ENCODE peak calls at places on chromosomes 12 and 14, in ten cellular contexts. One of them, this sample, is unnamed.

GRCh38 chr12:130717752-130718151 is 1.7 kb upstream of the RIMBP2 start:
- DNase-seq in HFFc6: no peak
- DNase-seq in pancreas: no peak
- DNase-seq in GM12878: no peak
- DNase-seq in MCF 10A: no peak
- DNase-seq in A549: no peak
- DNase-seq in H9: peak; percentile 12
- DNase-seq in lower leg skin: no peak
- DNase-seq in GM20000: no peak
- DNase-seq in uterus: no peak
- DNase-seq in this sample: no peak

GRCh38 chr12:6699989-6700645 is 498 bp downstream of the PIANP start:
- DNase-seq in uterus: peak; percentile 34
- DNase-seq in H9: peak; percentile 65
- DNase-seq in HFFc6: no peak
- DNase-seq in lower leg skin: no peak
- DNase-seq in GM20000: peak; percentile 58
- DNase-seq in MCF 10A: no peak
- DNase-seq in pancreas: peak; percentile 69
- DNase-seq in A549: no peak
- DNase-seq in GM12878: no peak
- DNase-seq in this sample: no peak

GRCh38 chr14:100436745-100437406 is 113.7 kb downstream of the SLC25A47 start:
- DNase-seq in GM20000: no peak
- DNase-seq in GM12878: no peak
- DNase-seq in H9: no peak
- DNase-seq in lower leg skin: no peak
- DNase-seq in A549: no peak
- DNase-seq in HFFc6: no peak
- DNase-seq in pancreas: no peak
- DNase-seq in MCF 10A: no peak
- DNase-seq in uterus: no peak
- DNase-seq in this sample: no peak

GRCh38 chr12:113974006-113974405 is 7.9 kb upstream of the RBM19 start:
- DNase-seq in GM12878: no peak
- DNase-seq in GM20000: no peak
- DNase-seq in A549: no peak
- DNase-seq in HFFc6: no peak
- DNase-seq in lower leg skin: no peak
- DNase-seq in H9: no peak
- DNase-seq in uterus: no peak
- DNase-seq in MCF 10A: no peak
- DNase-seq in pancreas: no peak
- DNase-seq in this sample: no peak

GRCh38 chr12:6795088-6795487 is 5.8 kb downstream of the CD4 start:
- DNase-seq in MCF 10A: no peak
- DNase-seq in GM20000: no peak
- DNase-seq in pancreas: no peak
- DNase-seq in HFFc6: no peak
- DNase-seq in A549: no peak
- DNase-seq in GM12878: no peak
- DNase-seq in uterus: no peak
- DNase-seq in lower leg skin: no peak
- DNase-seq in H9: no peak
- DNase-seq in this sample: no peak

GRCh38 chr12:82687020-82687951 is 580 bp downstream of the TMTC2 start:
- DNase-seq in uterus: peak; percentile 33
- DNase-seq in GM20000: peak; percentile 70
- DNase-seq in pancreas: peak; percentile 79
- DNase-seq in GM12878: no peak
- DNase-seq in H9: peak; percentile 80
- DNase-seq in HFFc6: peak; percentile 2
- DNase-seq in lower leg skin: peak; percentile 38
- DNase-seq in MCF 10A: peak; percentile 71
- DNase-seq in A549: peak; percentile 54
- DNase-seq in this sample: no peak

GRCh38 chr12:8088574-8088973 is 6.5 kb downstream of the NECAP1 start:
- DNase-seq in HFFc6: no peak
- DNase-seq in GM12878: no peak
- DNase-seq in uterus: no peak
- DNase-seq in A549: no peak
- DNase-seq in pancreas: no peak
- DNase-seq in H9: no peak
- DNase-seq in lower leg skin: no peak
- DNase-seq in GM20000: peak; percentile 43
- DNase-seq in MCF 10A: no peak
- DNase-seq in this sample: no peak

GRCh38 chr12:117850048-117850447 is 118.7 kb downstream of the KSR2 start:
- DNase-seq in uterus: no peak
- DNase-seq in pancreas: no peak
- DNase-seq in A549: peak; percentile 77
- DNase-seq in MCF 10A: peak; percentile 77
- DNase-seq in GM20000: peak; percentile 54
- DNase-seq in GM12878: no peak
- DNase-seq in H9: peak; percentile 85
- DNase-seq in HFFc6: peak; percentile 38
- DNase-seq in lower leg skin: no peak
- DNase-seq in this sample: peak; percentile 29

GRCh38 chr12:87923361-87923760 is 105.8 kb downstream of the C12orf50 start:
- DNase-seq in GM12878: no peak
- DNase-seq in HFFc6: no peak
- DNase-seq in H9: no peak
- DNase-seq in lower leg skin: no peak
- DNase-seq in A549: no peak
- DNase-seq in pancreas: no peak
- DNase-seq in uterus: no peak
- DNase-seq in MCF 10A: no peak
- DNase-seq in GM20000: no peak
- DNase-seq in this sample: no peak
- TF ChIP-seq CTCF in GM12878: no peak
- TF ChIP-seq CTCF in HFFc6: no peak
- TF ChIP-seq CTCF in H9: no peak
- TF ChIP-seq CTCF in lower leg skin: no peak
- TF ChIP-seq CTCF in A549: no peak
- TF ChIP-seq CTCF in pancreas: no peak
- TF ChIP-seq CTCF in uterus: no peak
- TF ChIP-seq CTCF in MCF 10A: no peak
- TF ChIP-seq CTCF in GM20000: no peak
- TF ChIP-seq CTCF in this sample: no peak

GRCh38 chr12:14885718-14886201 is at the start of gene MGP:
- DNase-seq in GM12878: no peak
- DNase-seq in H9: no peak
- DNase-seq in A549: no peak
- DNase-seq in GM20000: no peak
- DNase-seq in pancreas: no peak
- DNase-seq in lower leg skin: peak; percentile 75
- DNase-seq in HFFc6: no peak
- DNase-seq in MCF 10A: peak; percentile 60
- DNase-seq in uterus: peak; percentile 81
- DNase-seq in this sample: peak; percentile 66

GRCh38 chr12:14886271-14886670 is 617 bp upstream of the MGP start:
- DNase-seq in pancreas: no peak
- DNase-seq in GM20000: no peak
- DNase-seq in MCF 10A: peak; percentile 11
- DNase-seq in A549: no peak
- DNase-seq in H9: no peak
- DNase-seq in uterus: no peak
- DNase-seq in HFFc6: no peak
- DNase-seq in lower leg skin: no peak
- DNase-seq in GM12878: no peak
- DNase-seq in this sample: no peak

GRCh38 chr12:14884458-14884878 is 1.2 kb downstream of the MGP start:
- DNase-seq in MCF 10A: peak; percentile 89
- DNase-seq in GM12878: peak; percentile 70
- DNase-seq in H9: no peak
- DNase-seq in uterus: peak; percentile 89
- DNase-seq in A549: no peak
- DNase-seq in HFFc6: peak; percentile 25
- DNase-seq in lower leg skin: peak; percentile 91
- DNase-seq in GM20000: peak; percentile 26
- DNase-seq in pancreas: peak; percentile 86
- DNase-seq in this sample: peak; percentile 83

GRCh38 chr12:14880890-14881453 is 4.7 kb downstream of the MGP start:
- DNase-seq in A549: no peak
- DNase-seq in H9: no peak
- DNase-seq in GM20000: no peak
- DNase-seq in lower leg skin: no peak
- DNase-seq in GM12878: no peak
- DNase-seq in uterus: no peak
- DNase-seq in pancreas: no peak
- DNase-seq in HFFc6: no peak
- DNase-seq in MCF 10A: no peak
- DNase-seq in this sample: no peak

GRCh38 chr12:14883663-14884062 is 2.0 kb downstream of the MGP start:
- DNase-seq in lower leg skin: no peak
- DNase-seq in pancreas: no peak
- DNase-seq in A549: no peak
- DNase-seq in MCF 10A: no peak
- DNase-seq in GM20000: no peak
- DNase-seq in uterus: no peak
- DNase-seq in H9: no peak
- DNase-seq in HFFc6: no peak
- DNase-seq in GM12878: no peak
- DNase-seq in this sample: no peak
- TF ChIP-seq CTCF in lower leg skin: no peak
- TF ChIP-seq CTCF in pancreas: no peak
- TF ChIP-seq CTCF in A549: no peak
- TF ChIP-seq CTCF in MCF 10A: no peak
- TF ChIP-seq CTCF in GM20000: no peak
- TF ChIP-seq CTCF in uterus: no peak
- TF ChIP-seq CTCF in H9: no peak
- TF ChIP-seq CTCF in HFFc6: no peak
- TF ChIP-seq CTCF in GM12878: no peak
- TF ChIP-seq CTCF in this sample: no peak

DNA sequence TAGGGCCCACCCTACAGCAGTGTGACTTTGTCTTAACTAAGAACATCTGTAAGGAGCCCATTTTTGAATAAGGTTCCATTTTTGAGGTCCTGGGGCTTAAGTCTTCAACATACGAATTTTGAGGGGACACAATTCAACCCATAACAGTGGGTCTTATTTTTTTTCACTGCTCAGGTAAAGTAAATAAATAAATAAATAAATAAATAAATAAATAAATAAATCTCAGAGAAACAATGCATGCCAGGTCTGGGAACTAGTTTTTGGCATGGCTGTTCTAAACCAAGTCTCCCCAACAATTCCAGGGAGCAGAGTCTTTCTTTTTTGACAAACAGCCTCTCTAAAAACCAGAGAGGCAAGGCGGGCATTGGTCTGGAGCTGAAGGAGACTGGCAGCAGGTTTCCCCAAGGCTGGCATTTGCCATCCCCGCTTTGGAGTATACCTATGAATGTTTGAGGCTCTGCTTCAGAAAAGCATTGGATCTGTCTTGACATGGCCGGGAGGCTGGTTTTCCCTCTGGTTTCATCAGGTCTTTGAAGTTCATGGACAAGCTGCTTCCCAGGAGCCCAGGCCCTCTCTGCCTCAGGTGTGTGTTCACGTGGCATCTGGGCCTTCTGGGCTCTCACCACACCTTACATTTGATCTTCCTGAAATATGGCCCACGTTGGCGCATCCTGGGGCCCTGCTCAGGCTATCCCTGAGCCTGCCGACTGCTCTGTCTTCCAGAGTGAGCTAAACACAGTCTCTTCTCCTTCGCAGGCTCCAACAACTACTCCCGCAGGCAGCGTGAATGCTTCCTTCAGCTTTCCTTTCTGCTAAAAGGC is 545.2 kb downstream of the BCL11B start:
- DNase-seq in lower leg skin: no peak
- DNase-seq in pancreas: no peak
- DNase-seq in uterus: no peak
- DNase-seq in GM20000: no peak
- DNase-seq in A549: no peak
- DNase-seq in MCF 10A: no peak
- DNase-seq in GM12878: no peak
- DNase-seq in H9: no peak
- DNase-seq in HFFc6: no peak
- DNase-seq in this sample: no peak
- TF ChIP-seq CTCF in lower leg skin: no peak
- TF ChIP-seq CTCF in pancreas: no peak
- TF ChIP-seq CTCF in uterus: no peak
- TF ChIP-seq CTCF in GM20000: no peak
- TF ChIP-seq CTCF in A549: no peak
- TF ChIP-seq CTCF in MCF 10A: no peak
- TF ChIP-seq CTCF in GM12878: no peak
- TF ChIP-seq CTCF in H9: no peak
- TF ChIP-seq CTCF in HFFc6: no peak
- TF ChIP-seq CTCF in this sample: no peak

GRCh38 chr14:34322940-34323418 is 139.1 kb downstream of the SPTSSA start:
- DNase-seq in GM12878: no peak
- DNase-seq in lower leg skin: no peak
- DNase-seq in H9: peak; percentile 68
- DNase-seq in MCF 10A: peak; percentile 85
- DNase-seq in pancreas: peak; percentile 87
- DNase-seq in uterus: peak; percentile 31
- DNase-seq in A549: peak; percentile 69
- DNase-seq in HFFc6: peak; percentile 38
- DNase-seq in GM20000: peak; percentile 76
- DNase-seq in this sample: no peak

GRCh38 chr14:34329281-34329680 is 132.8 kb downstream of the SPTSSA start:
- DNase-seq in MCF 10A: no peak
- DNase-seq in A549: no peak
- DNase-seq in lower leg skin: no peak
- DNase-seq in HFFc6: no peak
- DNase-seq in H9: no peak
- DNase-seq in pancreas: no peak
- DNase-seq in GM12878: no peak
- DNase-seq in uterus: no peak
- DNase-seq in GM20000: no peak
- DNase-seq in this sample: no peak

GRCh38 chr14:34325493-34325892 is 136.5 kb downstream of the SPTSSA start:
- DNase-seq in HFFc6: no peak
- DNase-seq in GM20000: no peak
- DNase-seq in GM12878: no peak
- DNase-seq in MCF 10A: no peak
- DNase-seq in uterus: no peak
- DNase-seq in H9: no peak
- DNase-seq in pancreas: no peak
- DNase-seq in lower leg skin: no peak
- DNase-seq in A549: peak; percentile 16
- DNase-seq in this sample: no peak

GRCh38 chr14:34328178-34328577 is 133.9 kb downstream of the SPTSSA start:
- DNase-seq in lower leg skin: no peak
- DNase-seq in uterus: no peak
- DNase-seq in pancreas: no peak
- DNase-seq in MCF 10A: no peak
- DNase-seq in GM20000: no peak
- DNase-seq in GM12878: no peak
- DNase-seq in A549: no peak
- DNase-seq in HFFc6: no peak
- DNase-seq in H9: no peak
- DNase-seq in this sample: no peak

DNA sequence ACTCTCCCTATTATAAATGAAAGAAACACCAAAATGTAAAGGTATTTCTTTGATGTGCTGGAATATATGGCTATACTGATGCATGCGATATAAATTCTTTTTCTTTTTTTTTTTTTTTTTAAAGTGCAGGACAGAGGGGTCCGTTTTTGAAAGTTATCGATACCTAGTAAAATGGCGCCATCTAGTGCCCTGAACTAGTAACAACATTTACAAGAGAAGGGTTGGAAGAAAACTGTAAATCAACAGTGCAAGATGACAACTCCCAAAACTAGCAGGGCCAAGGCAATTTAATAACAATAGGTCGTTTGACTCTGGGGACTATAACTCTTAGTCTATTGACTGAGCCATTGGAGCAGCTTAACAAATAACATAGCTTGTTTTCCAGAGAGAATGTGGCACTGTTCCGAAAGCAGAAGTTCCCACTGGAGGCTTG is 137.7 kb downstream of the SPTSSA start:
- DNase-seq in pancreas: no peak
- DNase-seq in GM20000: peak; percentile 39
- DNase-seq in lower leg skin: no peak
- DNase-seq in uterus: no peak
- DNase-seq in MCF 10A: peak; percentile 52
- DNase-seq in GM12878: no peak
- DNase-seq in H9: no peak
- DNase-seq in HFFc6: no peak
- DNase-seq in A549: peak; percentile 58
- DNase-seq in this sample: no peak
- TF ChIP-seq CTCF in pancreas: peak; percentile 54
- TF ChIP-seq CTCF in GM20000: peak; percentile 32
- TF ChIP-seq CTCF in lower leg skin: no peak
- TF ChIP-seq CTCF in uterus: peak; percentile 38
- TF ChIP-seq CTCF in MCF 10A: peak; percentile 69
- TF ChIP-seq CTCF in GM12878: peak; percentile 66
- TF ChIP-seq CTCF in H9: peak; percentile 85
- TF ChIP-seq CTCF in HFFc6: peak; percentile 89
- TF ChIP-seq CTCF in A549: peak; percentile 84
- TF ChIP-seq CTCF in this sample: peak; percentile 59